ENCODE peak calls at places on chromosomes 12 and 14, in eight cellular contexts. Z, E, I, H, A, L, R and S are unnamed samples.

GRCh38 chr14:69333791-69334337 is 64.2 kb downstream of the ERH start:
- DNase-seq in I (no peak), A (no peak), H (peak; percentile 24), L (no peak), Z (no peak), E (no peak), R (no peak), S (no peak)

GRCh38 chr12:107057071-107057834 is 36.1 kb downstream of the CRY1 start:
- DNase-seq in E (no peak), H (no peak), I (no peak), L (no peak), Z (peak; percentile 2), A (no peak), R (no peak), S (no peak)

GRCh38 chr12:129964826-129965457 is 61.1 kb upstream of the TMEM132D start:
- DNase-seq in H (no peak), L (no peak), E (no peak), R (no peak), Z (no peak), A (no peak), I (no peak), S (no peak)

GRCh38 chr14:38256358-38256840 is 506 bp upstream of the CLEC14A start:
- DNase-seq in I (no peak), L (no peak), R (peak; percentile 18), Z (no peak), A (peak; percentile 41), H (peak; percentile 8), E (peak; percentile 28), S (no peak)

GRCh38 chr12:91896725-91897515 is 248.7 kb downstream of the BTG1 start:
- DNase-seq in H (no peak), L (no peak), I (peak; percentile 64), E (no peak), Z (no peak), R (no peak), A (no peak), S (no peak)

GRCh38 chr14:88746042-88746441 is 46.7 kb downstream of the EML5 start:
- DNase-seq in E (no peak), H (no peak), Z (no peak), A (no peak), L (no peak), I (no peak), R (no peak), S (no peak)

GRCh38 chr12:108826115-108826806 is 31.1 kb downstream of the SSH1 start:
- DNase-seq in I (peak; percentile 88), A (peak; percentile 39), R (peak; percentile 66), Z (no peak), L (no peak), E (peak; percentile 47), H (peak; percentile 20), S (no peak)

GRCh38 chr12:122423258-122424165 is 1.0 kb upstream of the CLIP1 start:
- DNase-seq in R (no peak), I (peak; percentile 69), A (peak; percentile 49), H (no peak), Z (no peak), E (peak; percentile 45), L (peak; percentile 69), S (no peak)

GRCh38 chr12:111624540-111624939 is 25.4 kb upstream of the ATXN2 start:
- DNase-seq in A (no peak), L (no peak), H (no peak), R (no peak), E (no peak), Z (no peak), I (no peak), S (no peak)

GRCh38 chr14:99422220-99423010 is 58.2 kb downstream of the SETD3 start:
- DNase-seq in I (no peak), L (no peak), R (no peak), H (no peak), Z (no peak), E (no peak), A (no peak), S (no peak)

GRCh38 chr12:3273409-3273853 is 196.3 kb downstream of the TSPAN9 start:
- DNase-seq in I (no peak), H (no peak), R (no peak), A (no peak), Z (peak; percentile 29), E (no peak), L (no peak), S (no peak)

GRCh38 chr12:41189395-41190251 is 1.5 kb downstream of the PDZRN4 start:
- DNase-seq in A (peak; percentile 11), L (peak; percentile 45), E (peak; percentile 15), R (no peak), H (no peak), Z (no peak), I (peak; percentile 89), S (no peak)

GRCh38 chr14:61891810-61892209 is 129.6 kb downstream of the SNAPC1 start:
- DNase-seq in R (no peak), E (no peak), H (no peak), A (no peak), I (no peak), Z (no peak), L (no peak), S (no peak)

GRCh38 chr12:19129486-19130223 is at the start of gene PLEKHA5:
- DNase-seq in E (peak; percentile 68), Z (peak; percentile 48), A (peak; percentile 76), I (peak; percentile 81), R (peak; percentile 13), H (peak; percentile 48), L (peak; percentile 81), S (peak; percentile 26)

GRCh38 chr12:116122639-116123038 is 154.9 kb downstream of the MED13L start:
- DNase-seq in E (no peak), H (no peak), Z (no peak), A (no peak), L (no peak), R (no peak), I (no peak), S (no peak)

GRCh38 chr12:13982010-13982409 is 608 bp upstream of the GRIN2B start:
- DNase-seq in Z (peak; percentile 55), E (no peak), I (no peak), R (no peak), A (peak; percentile 76), L (peak; percentile 88), H (peak; percentile 13), S (no peak)

DNA sequence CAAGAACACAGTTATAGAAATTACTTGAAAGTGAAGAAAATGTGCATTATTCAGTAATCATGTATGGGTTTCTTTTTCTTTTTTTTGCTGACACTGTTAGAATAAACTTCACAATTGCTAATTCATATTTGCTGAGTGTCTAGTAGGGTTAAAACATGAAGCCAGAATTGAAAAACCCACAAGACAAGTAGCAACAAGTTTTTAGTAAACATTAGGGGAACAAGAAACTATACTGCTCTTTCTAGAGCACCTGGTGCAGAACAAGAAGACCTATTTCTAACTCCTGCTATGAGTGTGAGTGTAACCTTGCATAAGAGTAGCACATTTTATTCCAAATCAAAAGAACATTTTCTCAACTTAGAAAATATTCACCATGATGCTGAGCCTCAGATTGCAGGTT is 83.2 kb downstream of the ITPR2 start:
- DNase-seq in Z (no peak), R (no peak), L (no peak), I (no peak), H (no peak), A (no peak), E (peak; percentile 32), S (no peak)
- TF ChIP-seq CTCF in Z (no peak), R (no peak), L (no peak), I (no peak), H (no peak), A (no peak), E (no peak), S (no peak)

GRCh38 chr12:53599579-53599978 is 26.6 kb downstream of the ATF7 start:
- DNase-seq in A (no peak), H (no peak), I (no peak), Z (no peak), L (no peak), R (no peak), E (no peak), S (no peak)
- TF ChIP-seq CTCF in A (no peak), H (no peak), I (no peak), Z (no peak), L (no peak), R (no peak), E (no peak), S (no peak)

GRCh38 chr14:74843653-74844052 is 32.3 kb downstream of the PROX2 start:
- DNase-seq in R (no peak), E (no peak), L (no peak), Z (no peak), H (no peak), A (no peak), I (no peak), S (no peak)
- TF ChIP-seq CTCF in R (no peak), E (no peak), L (no peak), Z (no peak), H (no peak), A (no peak), I (no peak), S (no peak)

GRCh38 chr14:100645986-100646314 is 58.7 kb upstream of the BEGAIN start:
- DNase-seq in L (no peak), H (no peak), R (no peak), Z (no peak), A (no peak), E (no peak), I (no peak), S (no peak)
- TF ChIP-seq CTCF in L (no peak), H (no peak), R (no peak), Z (no peak), A (peak; percentile 54), E (no peak), I (no peak), S (no peak)

GRCh38 chr14:48398675-48399282 is 723.4 kb upstream of the MDGA2 start:
- DNase-seq in R (no peak), I (no peak), L (peak; percentile 88), Z (peak; percentile 3), E (peak; percentile 12), H (no peak), A (peak; percentile 16), S (no peak)
- TF ChIP-seq CTCF in R (no peak), I (peak; percentile 60), L (peak; percentile 85), Z (peak; percentile 46), E (peak; percentile 25), H (peak; percentile 68), A (peak; percentile 80), S (no peak)

GRCh38 chr12:23952071-23952470 is 2.6 kb upstream of the SOX5 start:
- DNase-seq in Z (no peak), L (no peak), R (no peak), I (no peak), H (no peak), A (no peak), E (no peak), S (no peak)

GRCh38 chr12:23950775-23951391 is 1.4 kb upstream of the SOX5 start:
- DNase-seq in H (no peak), L (peak; percentile 7), A (peak; percentile 24), R (no peak), I (no peak), Z (no peak), E (no peak), S (no peak)

GRCh38 chr12:23947395-23947794 is 2.1 kb downstream of the SOX5 start:
- DNase-seq in Z (no peak), L (no peak), R (no peak), H (no peak), I (no peak), A (no peak), E (no peak), S (no peak)

GRCh38 chr12:23949212-23950010 is at the start of gene SOX5:
- DNase-seq in H (no peak), L (peak; percentile 63), E (no peak), R (no peak), A (peak; percentile 54), I (peak; percentile 70), Z (no peak), S (no peak)

GRCh38 chr12:23950011-23950774 is 723 bp upstream of the SOX5 start:
- DNase-seq in A (peak; percentile 28), L (peak; percentile 42), R (no peak), H (no peak), Z (no peak), E (no peak), I (no peak), S (no peak)
- TF ChIP-seq CTCF in A (no peak), L (no peak), R (no peak), H (no peak), Z (no peak), E (no peak), I (no peak), S (no peak)